ENCODE peak calls at places on chromosomes 1 and 21, in six cellular contexts. I is K562, J is H1, B is GM12891, Z is HepG2, L is GM12878. C is an unnamed sample.

GRCh38 chr1:164659621-164660414 is 100.8 kb downstream of the PBX1 start:
- DNase-seq in I (no peak), J (no peak), B (no peak), Z (no peak), L (no peak), C (no peak)

GRCh38 chr1:46617833-46618232 is 1.2 kb upstream of the MOB3C start:
- DNase-seq in I (no peak), J (no peak), B (no peak), Z (no peak), L (no peak), C (no peak)

GRCh38 chr1:43766086-43766784 is 58.9 kb downstream of the ST3GAL3 start:
- DNase-seq in I (no peak), J (peak), B (no peak), Z (no peak), L (no peak), C (no peak)

GRCh38 chr1:92483442-92484170 is 3.1 kb downstream of the GFI1 start:
- DNase-seq in I (no peak), J (peak), B (peak), Z (no peak), L (no peak), C (peak)

GRCh38 chr1:174974711-174975111 is 25.0 kb upstream of the CACYBP start:
- DNase-seq in I (no peak), J (no peak), B (no peak), Z (no peak), L (no peak), C (no peak)

GRCh38 chr21:33572350-33572749 is 16.1 kb downstream of the DONSON start:
- DNase-seq in I (no peak), J (no peak), B (no peak), Z (no peak), L (no peak), C (no peak)

GRCh38 chr1:208280681-208281439 is 36.7 kb upstream of the PLXNA2 start:
- DNase-seq in I (no peak), J (no peak), B (no peak), Z (no peak), L (no peak), C (no peak)

GRCh38 chr1:59574085-59574484 is 240.7 kb upstream of the HOOK1 start:
- DNase-seq in I (no peak), J (no peak), B (no peak), Z (no peak), L (no peak), C (no peak)

GRCh38 chr21:33380483-33380998 is 22.7 kb upstream of the IFNGR2 start:
- DNase-seq in I (peak), J (no peak), B (no peak), Z (peak), L (peak), C (peak)

GRCh38 chr1:156750191-156750931 is 1.1 kb downstream of the HDGF start:
- DNase-seq in I (peak), J (no peak), B (no peak), Z (no peak), L (no peak), C (no peak)

GRCh38 chr1:10753279-10753678 is 43.2 kb downstream of the CASZ1 start:
- DNase-seq in I (no peak), J (peak), B (no peak), Z (no peak), L (no peak), C (no peak)

GRCh38 chr1:109582021-109582420 is 33.6 kb downstream of the GNAI3 start:
- DNase-seq in I (no peak), J (no peak), B (no peak), Z (no peak), L (no peak), C (no peak)

GRCh38 chr1:79151006-79151796 is 144.7 kb upstream of the ADGRL4 start:
- DNase-seq in I (no peak), J (no peak), B (no peak), Z (no peak), L (no peak), C (no peak)

GRCh38 chr1:226575436-226576390 is 27.1 kb downstream of the STUM start:
- DNase-seq in I (no peak), J (no peak), B (no peak), Z (no peak), L (no peak), C (no peak)

GRCh38 chr1:223266632-223267172 is 97.3 kb downstream of the SUSD4 start:
- DNase-seq in I (no peak), J (no peak), B (no peak), Z (no peak), L (no peak), C (no peak)

GRCh38 chr1:185971688-185972087 is 237.5 kb downstream of the HMCN1 start:
- DNase-seq in I (no peak), J (no peak), B (no peak), Z (no peak), L (no peak), C (no peak)

GRCh38 chr1:166165661-166166399 is 971 bp downstream of the FAM78B start:
- DNase-seq in I (no peak), J (peak), B (peak), Z (no peak), L (no peak), C (peak)

GRCh38 chr21:21384977-21385376 is 386.8 kb downstream of the NCAM2 start:
- DNase-seq in I (no peak), J (no peak), B (no peak), Z (no peak), L (no peak), C (no peak)

GRCh38 chr1:209787551-209787950 is 3.2 kb upstream of the C1orf74 start:
- DNase-seq in I (no peak), J (no peak), B (no peak), Z (no peak), L (no peak), C (no peak)

GRCh38 chr1:153363641-153364040 is 6.0 kb downstream of the S100A9 start:
- DNase-seq in I (no peak), J (no peak), B (no peak), Z (no peak), L (no peak), C (no peak)

GRCh38 chr1:163213626-163214025 is 10.9 kb upstream of the RGS5 start:
- DNase-seq in I (no peak), J (no peak), B (no peak), Z (no peak), L (no peak), C (no peak)

GRCh38 chr1:68600049-68600661 is 103.3 kb upstream of the DEPDC1 start:
- DNase-seq in I (peak), J (no peak), B (no peak), Z (peak), L (no peak), C (no peak)

GRCh38 chr1:214899908-214900470 is 182.5 kb upstream of the KCNK2 start:
- DNase-seq in I (no peak), J (no peak), B (no peak), Z (no peak), L (no peak), C (no peak)

GRCh38 chr1:42962641-42963377 is 4.1 kb upstream of the SLC2A1 start:
- DNase-seq in I (peak), J (peak), B (no peak), Z (peak), L (no peak), C (no peak)

GRCh38 chr21:14736162-14736561 is 190.0 kb upstream of the SAMSN1 start:
- DNase-seq in I (no peak), J (no peak), B (no peak), Z (no peak), L (peak), C (no peak)

GRCh38 chr1:9700340-9700739 is 48.8 kb downstream of the PIK3CD start:
- DNase-seq in I (no peak), J (no peak), B (no peak), Z (no peak), L (no peak), C (no peak)

GRCh38 chr21:45499970-45500575 is 42.2 kb downstream of the SLC19A1 start:
- DNase-seq in I (peak), J (no peak), B (no peak), Z (no peak), L (no peak), C (no peak)

GRCh38 chr21:32253215-32253641 is 25.6 kb downstream of the MIS18A start:
- DNase-seq in I (no peak), J (no peak), B (no peak), Z (no peak), L (no peak), C (no peak)

GRCh38 chr1:16315437-16315836 is 36.8 kb downstream of the FBXO42 start:
- DNase-seq in I (no peak), J (no peak), B (no peak), Z (no peak), L (no peak), C (no peak)

GRCh38 chr1:82287556-82287955 is 486.8 kb downstream of the ADGRL2 start:
- DNase-seq in I (no peak), J (no peak), B (no peak), Z (no peak), L (no peak), C (no peak)

GRCh38 chr1:208238710-208239517 is 5.3 kb downstream of the PLXNA2 start:
- DNase-seq in I (peak), J (no peak), B (peak), Z (no peak), L (no peak), C (no peak)

GRCh38 chr1:197696372-197696771 is 78.9 kb downstream of the DENND1B start:
- DNase-seq in I (no peak), J (no peak), B (no peak), Z (no peak), L (no peak), C (no peak)

GRCh38 chr1:31180338-31180737 is 59.3 kb downstream of the NKAIN1 start:
- DNase-seq in I (no peak), J (no peak), B (no peak), Z (no peak), L (no peak), C (no peak)

GRCh38 chr1:100704473-100704872 is 15.1 kb upstream of the VCAM1 start:
- DNase-seq in I (no peak), J (no peak), B (no peak), Z (no peak), L (no peak), C (no peak)

GRCh38 chr1:100703716-100704115 is 15.8 kb upstream of the VCAM1 start:
- DNase-seq in I (no peak), J (no peak), B (no peak), Z (no peak), L (no peak), C (no peak)

GRCh38 chr1:100706861-100707260 is 12.7 kb upstream of the VCAM1 start:
- DNase-seq in I (no peak), J (no peak), B (no peak), Z (no peak), L (no peak), C (no peak)

GRCh38 chr1:100710881-100711660 is 8.5 kb upstream of the VCAM1 start:
- DNase-seq in I (no peak), J (no peak), B (no peak), Z (no peak), L (no peak), C (no peak)

GRCh38 chr1:100708476-100709062 is 11.0 kb upstream of the VCAM1 start:
- DNase-seq in I (no peak), J (no peak), B (no peak), Z (no peak), L (no peak), C (no peak)
- TF ChIP-seq TAF1 in I (no peak), J (no peak), B (no peak), Z (no peak), L (no peak), C (no peak)

GRCh38 chr1:84000954-84001495 is 2.1 kb upstream of the TTLL7 start:
- DNase-seq in I (no peak), J (no peak), B (no peak), Z (no peak), L (no peak), C (no peak)

GRCh38 chr1:84000196-84000885 is 1.4 kb upstream of the TTLL7 start:
- DNase-seq in I (no peak), J (no peak), B (no peak), Z (no peak), L (no peak), C (no peak)

GRCh38 chr1:83998205-83998598 is 730 bp downstream of the TTLL7 start:
- DNase-seq in I (no peak), J (no peak), B (no peak), Z (no peak), L (no peak), C (no peak)

GRCh38 chr1:83998599-83999315 is at the start of gene TTLL7:
- DNase-seq in I (peak), J (peak), B (peak), Z (peak), L (no peak), C (peak)

DNA sequence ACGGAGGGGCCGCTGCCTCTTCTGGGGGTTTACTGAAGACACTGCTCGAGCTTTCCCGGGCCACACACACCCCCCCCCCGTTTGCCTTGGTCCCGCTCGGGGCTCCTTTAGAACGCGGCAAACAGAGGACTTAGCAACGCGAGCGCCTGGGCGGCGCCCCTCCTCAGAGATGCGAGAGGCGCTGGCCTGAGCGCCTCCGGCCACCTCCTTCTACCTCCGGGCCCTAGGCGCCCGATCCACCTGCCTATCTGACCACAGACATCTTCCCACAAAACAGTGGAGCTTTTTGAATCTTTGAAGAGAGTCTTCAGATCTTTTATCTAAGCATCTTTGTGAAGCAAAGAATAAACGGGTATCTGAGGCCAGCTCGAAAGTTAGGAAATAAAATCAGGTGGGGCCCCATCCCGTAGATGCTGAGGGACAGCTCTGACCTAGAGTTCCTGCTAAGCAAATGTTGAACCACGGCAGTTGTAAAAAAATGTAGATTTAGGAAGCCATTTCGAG is 436 bp upstream of the TTLL7 start:
- DNase-seq in I (peak), J (no peak), B (peak), Z (peak), L (no peak), C (peak)
- TF ChIP-seq POLR2A in I (no peak), J (peak), B (no peak), Z (no peak), L (no peak), C (no peak)

DNA sequence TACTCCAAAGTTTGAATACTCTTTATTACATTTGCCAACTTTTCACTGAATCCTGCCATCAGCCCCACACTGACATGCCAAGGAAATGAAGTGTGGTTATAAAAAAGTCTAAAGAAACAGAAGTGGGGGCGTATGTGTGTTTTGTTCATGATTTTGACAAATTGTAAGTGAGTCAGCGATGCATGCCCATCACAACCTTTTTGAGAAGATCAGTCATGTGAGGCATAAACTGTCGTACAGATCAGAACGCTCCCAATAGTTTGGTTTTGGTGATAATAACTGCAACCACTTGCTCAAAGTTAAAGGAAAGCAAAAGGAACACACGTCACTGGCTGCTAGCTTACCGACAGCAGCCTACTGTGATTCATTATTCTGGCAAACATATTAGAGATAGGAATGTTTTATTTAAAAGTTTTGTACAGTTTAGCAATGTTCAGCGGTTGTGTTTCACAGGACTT is 95.6 kb downstream of the RGS2 start:
- DNase-seq in I (no peak), J (no peak), B (no peak), Z (no peak), L (no peak), C (no peak)
- TF ChIP-seq POLR2AphosphoS5 in I (no peak), J (no peak), B (no peak), Z (no peak), L (no peak), C (no peak)

GRCh38 chr1:151813271-151813977 is 8.2 kb upstream of the LINGO4 start:
- DNase-seq in I (no peak), J (no peak), B (no peak), Z (no peak), L (no peak), C (no peak)

GRCh38 chr1:151809625-151810556 is 4.7 kb upstream of the LINGO4 start:
- DNase-seq in I (no peak), J (no peak), B (no peak), Z (no peak), L (no peak), C (no peak)

GRCh38 chr1:151814971-151815545 is 9.8 kb upstream of the LINGO4 start:
- DNase-seq in I (no peak), J (no peak), B (no peak), Z (no peak), L (no peak), C (no peak)

GRCh38 chr1:151814426-151814825 is 9.2 kb upstream of the LINGO4 start:
- DNase-seq in I (no peak), J (no peak), B (no peak), Z (no peak), L (no peak), C (no peak)

GRCh38 chr1:151811181-151811580 is 6.0 kb upstream of the LINGO4 start:
- DNase-seq in I (no peak), J (no peak), B (no peak), Z (no peak), L (no peak), C (no peak)
- TF ChIP-seq TAF1 in I (no peak), J (no peak), B (no peak), Z (no peak), L (no peak), C (no peak)

GRCh38 chr1:52697795-52698674 is at the start of gene COA7:
- DNase-seq in I (peak), J (peak), B (peak), Z (peak), L (peak), C (peak)
- TF ChIP-seq POLR2A in I (peak), J (peak), B (peak), Z (peak), L (peak), C (peak)

DNA sequence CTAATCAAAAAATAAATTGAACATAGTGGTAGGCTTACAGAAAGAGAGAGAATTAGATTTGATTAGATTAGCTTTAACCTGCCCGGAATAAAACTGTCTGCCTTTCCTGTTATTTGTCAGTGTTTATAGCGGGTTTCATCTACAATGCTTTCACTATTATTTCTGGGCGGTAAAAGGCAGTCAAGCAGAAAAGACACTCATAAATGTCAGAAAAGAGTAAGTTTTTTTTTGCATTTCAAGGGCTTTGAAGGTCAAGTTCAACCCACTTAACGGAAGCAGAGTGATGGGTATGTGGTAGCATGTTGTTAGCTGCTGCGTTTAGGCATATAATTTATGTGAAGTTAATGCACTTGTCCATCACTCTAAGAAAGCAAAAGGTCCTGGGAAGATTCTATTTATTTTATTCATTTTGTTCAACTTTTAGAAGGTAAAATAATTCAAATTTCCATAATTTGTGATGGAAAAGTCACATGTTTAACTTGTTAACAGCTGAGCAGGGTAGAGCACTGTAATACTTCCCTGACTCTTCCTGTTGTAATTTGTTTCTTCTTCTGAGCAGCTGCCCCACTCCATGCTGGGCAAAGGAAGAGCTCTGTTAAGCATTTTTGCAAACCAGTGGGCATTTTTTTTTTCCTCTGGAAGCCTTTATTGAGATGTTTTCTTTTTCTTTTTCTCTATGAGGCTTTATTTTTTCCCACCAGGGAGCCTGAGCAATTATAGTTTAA is 220.1 kb downstream of the ST6GALNAC3 start:
- DNase-seq in I (no peak), J (no peak), B (no peak), Z (no peak), L (peak), C (no peak)
- TF ChIP-seq POLR2AphosphoS5 in I (no peak), J (no peak), B (no peak), Z (no peak), L (no peak), C (no peak)

C was measured in GM12892.